ENCODE peak calls at places on chromosomes 5 and 9, in five cellular contexts. Z is Panc1; T is mesenchymal stem cell; W is CD4-positive, CD25-positive, alpha-beta regulatory T cell; B is Peyer's patch. S is an unnamed sample.

GRCh38 chr5:108636135-108636888 is 111.4 kb upstream of the FER start:
- DNase-seq in Z (no peak), T (no peak), W (no peak), B (no peak), S (no peak)

GRCh38 chr9:101463397-101463796 is 27.8 kb upstream of the ALDOB start:
- DNase-seq in Z (no peak), T (no peak), W (no peak), B (no peak), S (no peak)

GRCh38 chr9:89639367-89639795 is 34.6 kb downstream of the GADD45G start:
- DNase-seq in Z (no peak), T (no peak), W (no peak), B (no peak), S (no peak)

GRCh38 chr5:84411832-84412605 is 27.3 kb upstream of the EDIL3 start:
- DNase-seq in Z (no peak), T (no peak), W (no peak), B (no peak), S (no peak)

GRCh38 chr5:136062563-136063274 is 33.9 kb downstream of the TGFBI start:
- DNase-seq in Z (no peak), T (peak; percentile 53), W (peak; percentile 27), B (no peak), S (peak; percentile 69)

GRCh38 chr9:121603028-121603427 is 48.4 kb upstream of the DAB2IP start:
- DNase-seq in Z (no peak), T (no peak), W (no peak), B (no peak), S (no peak)

GRCh38 chr5:142408536-142409252 is 83.9 kb upstream of the SPRY4 start:
- DNase-seq in Z (no peak), T (no peak), W (no peak), B (no peak), S (no peak)

GRCh38 chr5:87210743-87211142 is 56.9 kb upstream of the RASA1 start:
- DNase-seq in Z (no peak), T (no peak), W (peak; percentile 9), B (no peak), S (no peak)

GRCh38 chr5:140108093-140109049 is 5.5 kb upstream of the PURA start:
- DNase-seq in Z (no peak), T (no peak), W (no peak), B (peak; percentile 85), S (peak; percentile 45)

GRCh38 chr5:132050661-132051371 is 9.6 kb upstream of the IL3 start:
- DNase-seq in Z (no peak), T (no peak), W (no peak), B (peak; percentile 4), S (no peak)

GRCh38 chr9:133661846-133662636 is 25.9 kb downstream of the DBH start:
- DNase-seq in Z (no peak), T (no peak), W (no peak), B (no peak), S (no peak)

GRCh38 chr5:98656106-98656795 is 117.2 kb upstream of the RGMB start:
- DNase-seq in Z (no peak), T (no peak), W (no peak), B (no peak), S (no peak)

GRCh38 chr5:31149072-31149471 is 44.4 kb upstream of the CDH6 start:
- DNase-seq in Z (no peak), T (no peak), W (no peak), B (no peak), S (no peak)

GRCh38 chr9:113541019-113541900 is 77.7 kb downstream of the RGS3 start:
- DNase-seq in Z (no peak), T (peak; percentile 76), W (no peak), B (no peak), S (peak; percentile 68)

GRCh38 chr5:36406023-36406422 is 104.3 kb upstream of the RANBP3L start:
- DNase-seq in Z (no peak), T (no peak), W (no peak), B (no peak), S (no peak)

GRCh38 chr9:88953401-88954029 is 37.8 kb upstream of the S1PR3 start:
- DNase-seq in Z (no peak), T (peak; percentile 42), W (no peak), B (no peak), S (no peak)

GRCh38 chr5:36442796-36443195 is 141.1 kb upstream of the RANBP3L start:
- DNase-seq in Z (no peak), T (peak; percentile 3), W (no peak), B (no peak), S (no peak)

GRCh38 chr9:109453210-109453842 is 44.8 kb downstream of the PTPN3 start:
- DNase-seq in Z (no peak), T (peak; percentile 59), W (no peak), B (no peak), S (peak; percentile 65)

GRCh38 chr9:136996361-136997281 is at the start of gene CLIC3:
- DNase-seq in Z (no peak), T (peak; percentile 22), W (peak; percentile 75), B (peak; percentile 68), S (peak; percentile 83)

GRCh38 chr5:142145106-142145900 is 36.7 kb downstream of the NDFIP1 start:
- DNase-seq in Z (peak; percentile 43), T (peak; percentile 77), W (peak; percentile 83), B (peak; percentile 51), S (peak; percentile 69)

GRCh38 chr5:52328220-52328619 is 459.5 kb upstream of the ITGA1 start:
- DNase-seq in Z (no peak), T (no peak), W (no peak), B (no peak), S (no peak)

GRCh38 chr5:77087484-77088291 is 603 bp upstream of the ZBED3 start:
- DNase-seq in Z (no peak), T (no peak), W (no peak), B (no peak), S (peak; percentile 8)

GRCh38 chr5:65076251-65076869 is 307.6 kb downstream of the CWC27 start:
- DNase-seq in Z (no peak), T (peak; percentile 65), W (peak; percentile 95), B (peak; percentile 69), S (peak; percentile 61)

DNA sequence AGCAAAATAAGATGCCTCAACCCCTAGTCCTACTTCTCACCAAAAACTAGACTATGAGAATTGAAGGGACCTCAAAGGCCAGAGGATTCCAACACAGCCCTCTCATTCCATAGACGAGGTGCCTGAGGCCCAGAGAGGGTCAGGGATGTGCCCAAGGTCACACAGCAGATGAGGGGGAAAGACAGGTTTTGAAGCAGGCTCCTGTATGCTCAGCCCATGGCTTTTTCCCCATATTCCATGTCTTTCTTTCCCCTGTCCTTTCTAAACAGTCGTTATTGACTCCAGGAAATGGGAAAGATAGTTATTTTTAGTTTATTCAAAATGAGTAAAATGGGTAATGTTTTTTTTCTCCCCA is 61.2 kb upstream of the COL15A1 start:
- DNase-seq in Z (no peak), T (no peak), W (no peak), B (no peak), S (no peak)
- H3K4me1 ChIP-seq in Z (no peaks in the 10 kb centered on the region), T (no peaks in the 10 kb centered on the region), W (no peaks in the 10 kb centered on the region), B (no peaks in the 10 kb centered on the region), S (no peaks in the 10 kb centered on the region)

GRCh38 chr5:63960646-63961045 is 1.6 kb downstream of the HTR1A start:
- DNase-seq in Z (no peak), T (no peak), W (no peak), B (no peak), S (no peak)

GRCh38 chr5:63963080-63963735 is 963 bp upstream of the HTR1A start:
- DNase-seq in Z (peak; percentile 22), T (peak; percentile 75), W (peak; percentile 53), B (no peak), S (peak; percentile 57)

GRCh38 chr5:63961125-63961597 is 1.1 kb downstream of the HTR1A start:
- DNase-seq in Z (no peak), T (no peak), W (no peak), B (no peak), S (no peak)

GRCh38 chr5:63962345-63962744 is at the start of gene HTR1A:
- DNase-seq in Z (no peak), T (no peak), W (no peak), B (no peak), S (no peak)

DNA sequence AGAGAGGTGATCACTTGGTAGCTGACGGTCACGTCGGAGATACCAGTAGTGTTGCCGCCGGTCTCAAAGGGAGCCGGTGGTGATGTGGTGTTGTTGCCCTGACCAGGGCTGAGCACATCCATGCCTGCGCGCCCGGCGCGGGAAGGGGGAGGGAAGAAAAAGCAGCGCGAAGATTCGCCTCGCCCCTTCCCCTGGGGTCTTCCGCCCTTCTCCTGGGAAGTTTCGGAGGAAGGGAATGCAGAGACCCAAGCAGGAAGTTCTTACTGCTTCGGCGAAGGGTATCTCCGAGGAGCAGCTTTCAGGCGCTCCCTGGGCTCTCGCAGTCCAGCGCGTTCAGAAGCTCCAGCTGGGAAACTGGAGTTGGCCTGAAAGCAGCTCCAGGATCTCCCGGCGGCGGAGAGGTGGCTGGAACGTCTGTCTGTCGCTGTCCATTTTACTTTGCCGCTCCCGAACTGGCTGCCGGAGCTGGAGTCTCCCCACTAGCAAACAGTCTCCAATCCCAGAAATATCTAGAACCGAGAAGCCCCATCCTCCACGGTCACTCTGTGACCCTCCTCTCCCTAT is 565 bp downstream of the HTR1A start:
- DNase-seq in Z (no peak), T (no peak), W (no peak), B (no peak), S (no peak)
- H3K4me3 ChIP-seq in Z (no peak overlapping the region), T (no peak overlapping the region), W (no peak overlapping the region), B (no peak overlapping the region), S (no peak overlapping the region)

GRCh38 chr5:96934695-96935555 is 955 bp upstream of the LNPEP start:
- DNase-seq in Z (peak; percentile 77), T (peak; percentile 96), W (peak; percentile 99), B (peak; percentile 92), S (peak; percentile 95)

GRCh38 chr5:96933764-96934163 is 2.1 kb upstream of the LNPEP start:
- DNase-seq in Z (no peak), T (no peak), W (no peak), B (no peak), S (no peak)

GRCh38 chr5:96936431-96937221 is 746 bp downstream of the LNPEP start:
- DNase-seq in Z (no peak), T (peak; percentile 43), W (peak; percentile 81), B (peak; percentile 78), S (peak; percentile 41)

GRCh38 chr5:96934291-96934694 is 1.6 kb upstream of the LNPEP start:
- DNase-seq in Z (no peak), T (no peak), W (no peak), B (no peak), S (no peak)

DNA sequence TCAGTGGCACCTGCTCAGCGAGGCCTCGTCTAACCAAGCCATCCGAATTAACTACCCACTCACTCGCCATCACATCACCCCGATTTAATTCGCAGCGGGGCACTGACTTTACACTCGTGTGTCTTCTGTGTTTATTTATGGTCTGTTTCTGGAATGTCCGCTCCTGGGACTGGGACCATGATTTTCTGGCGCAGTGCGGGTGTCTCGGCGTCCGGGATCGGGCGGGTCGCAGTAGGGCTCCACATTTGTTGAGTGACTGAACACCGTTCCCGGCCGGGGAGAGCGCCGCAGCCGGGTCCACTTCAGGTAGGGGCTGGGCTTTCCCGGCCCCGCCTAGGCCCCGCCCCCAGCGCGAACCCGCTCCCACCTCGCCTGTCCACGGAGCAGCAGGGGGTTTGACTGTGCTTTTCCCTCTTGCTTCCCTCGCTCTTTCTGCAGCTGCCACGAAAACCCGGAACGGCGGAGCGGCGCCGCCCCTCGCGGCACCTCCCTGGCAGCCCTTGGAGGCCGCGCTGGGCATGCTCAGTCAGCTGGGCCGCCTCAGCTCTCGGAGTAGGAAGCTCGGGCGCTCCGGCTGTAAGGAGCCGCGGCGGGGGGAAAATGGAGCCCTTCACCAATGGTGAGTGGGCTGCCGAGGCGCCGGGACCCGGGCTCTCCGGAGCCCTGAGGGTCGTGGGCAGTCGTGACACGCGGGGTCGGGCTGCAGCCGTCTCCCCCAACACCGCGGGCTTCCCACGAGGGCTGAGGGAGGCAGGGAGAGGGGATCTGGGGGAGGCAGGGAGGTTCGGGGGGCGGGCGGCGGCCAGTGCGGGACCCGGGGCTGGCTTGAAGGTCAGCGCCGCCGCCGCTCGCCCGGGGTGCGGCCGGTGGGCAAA is at the start of gene LNPEP:
- DNase-seq in Z (peak; percentile 92), T (peak; percentile 98), W (peak; percentile 98), B (peak; percentile 94), S (peak; percentile 98)
- H3K4me1 ChIP-seq in Z (peaks cover 35% of the 10 kb centered on the region), T (peaks cover 3% of the 10 kb centered on the region), W (peaks cover 81% of the 10 kb centered on the region), B (peaks cover 5% of the 10 kb centered on the region), S (peaks cover 13% of the 10 kb centered on the region)

GRCh38 chr5:45696206-45696836 is at the start of gene HCN1:
- DNase-seq in Z (peak; percentile 17), T (peak; percentile 79), W (peak; percentile 44), B (no peak), S (no peak)
- H3K4me3 ChIP-seq in Z (peak within 1 kb of the TSS; percentile 44), T (peak within 1 kb of the TSS; percentile 40), W (no peak within 1 kb of the TSS), B (peak within 1 kb of the TSS; percentile 46), S (no peak within 1 kb of the TSS)

S was measured in Caco-2.